ENCODE peak calls at places on chromosomes 6 and 20, in six cellular contexts. One of them, this sample, is unnamed.

GRCh38 chr20:18166241-18166881 is 28.7 kb downstream of the KAT14 start:
- DNase-seq in choroid plexus epithelial cell: no peak
- DNase-seq in RPMI8226: no peak
- DNase-seq in activated CD4-positive, alpha-beta T cell treated with anti-CD3 and anti-CD28 coated beads for 48 hours: no peak
- DNase-seq in naive thymus-derived CD8-positive, alpha-beta T cell: no peak
- DNase-seq in NCI-H1105: no peak
- DNase-seq in this sample: no peak

GRCh38 chr6:149881860-149882259 is 16.1 kb downstream of the RAET1E start:
- DNase-seq in choroid plexus epithelial cell: no peak
- DNase-seq in RPMI8226: no peak
- DNase-seq in activated CD4-positive, alpha-beta T cell treated with anti-CD3 and anti-CD28 coated beads for 48 hours: no peak
- DNase-seq in naive thymus-derived CD8-positive, alpha-beta T cell: no peak
- DNase-seq in NCI-H1105: no peak
- DNase-seq in this sample: no peak

GRCh38 chr6:72401865-72402264 is 220.0 kb upstream of the KCNQ5 start:
- DNase-seq in choroid plexus epithelial cell: no peak
- DNase-seq in RPMI8226: no peak
- DNase-seq in activated CD4-positive, alpha-beta T cell treated with anti-CD3 and anti-CD28 coated beads for 48 hours: no peak
- DNase-seq in naive thymus-derived CD8-positive, alpha-beta T cell: no peak
- DNase-seq in NCI-H1105: no peak
- DNase-seq in this sample: no peak

GRCh38 chr6:123127807-123128206 is 131.8 kb downstream of the CLVS2 start:
- DNase-seq in choroid plexus epithelial cell: no peak
- DNase-seq in RPMI8226: no peak
- DNase-seq in activated CD4-positive, alpha-beta T cell treated with anti-CD3 and anti-CD28 coated beads for 48 hours: no peak
- DNase-seq in naive thymus-derived CD8-positive, alpha-beta T cell: no peak
- DNase-seq in NCI-H1105: no peak
- DNase-seq in this sample: no peak

GRCh38 chr20:57040924-57041323 is 225.5 kb downstream of the BMP7 start:
- DNase-seq in choroid plexus epithelial cell: peak
- DNase-seq in RPMI8226: no peak
- DNase-seq in activated CD4-positive, alpha-beta T cell treated with anti-CD3 and anti-CD28 coated beads for 48 hours: no peak
- DNase-seq in naive thymus-derived CD8-positive, alpha-beta T cell: no peak
- DNase-seq in NCI-H1105: no peak
- DNase-seq in this sample: no peak

GRCh38 chr6:165843121-165843520 is 180.1 kb upstream of the PDE10A start:
- DNase-seq in choroid plexus epithelial cell: no peak
- DNase-seq in RPMI8226: no peak
- DNase-seq in activated CD4-positive, alpha-beta T cell treated with anti-CD3 and anti-CD28 coated beads for 48 hours: no peak
- DNase-seq in naive thymus-derived CD8-positive, alpha-beta T cell: no peak
- DNase-seq in NCI-H1105: no peak
- DNase-seq in this sample: no peak

GRCh38 chr20:51758978-51759544 is 9.1 kb downstream of the ATP9A start:
- DNase-seq in choroid plexus epithelial cell: no peak
- DNase-seq in RPMI8226: no peak
- DNase-seq in activated CD4-positive, alpha-beta T cell treated with anti-CD3 and anti-CD28 coated beads for 48 hours: no peak
- DNase-seq in naive thymus-derived CD8-positive, alpha-beta T cell: no peak
- DNase-seq in NCI-H1105: no peak
- DNase-seq in this sample: no peak

GRCh38 chr6:44731485-44732095 is 344.1 kb downstream of the CDC5L start:
- DNase-seq in choroid plexus epithelial cell: no peak
- DNase-seq in RPMI8226: no peak
- DNase-seq in activated CD4-positive, alpha-beta T cell treated with anti-CD3 and anti-CD28 coated beads for 48 hours: no peak
- DNase-seq in naive thymus-derived CD8-positive, alpha-beta T cell: no peak
- DNase-seq in NCI-H1105: no peak
- DNase-seq in this sample: no peak

GRCh38 chr6:72580281-72580940 is 41.5 kb upstream of the KCNQ5 start:
- DNase-seq in choroid plexus epithelial cell: peak
- DNase-seq in RPMI8226: peak
- DNase-seq in activated CD4-positive, alpha-beta T cell treated with anti-CD3 and anti-CD28 coated beads for 48 hours: peak
- DNase-seq in naive thymus-derived CD8-positive, alpha-beta T cell: peak
- DNase-seq in NCI-H1105: peak
- DNase-seq in this sample: no peak

This sample was measured in effector memory CD8-positive, alpha-beta T cell.